ENCODE peak calls at places on chromosome 9, in nine cellular contexts. B is left lung, N is Caco-2, T is psoas muscle, V is mucosa of descending colon, Y is ovary, O is SK-N-SH, K is A549, G is foreskin keratinocyte. X is an unnamed sample.

GRCh38 chr9:82601272-82601835 is 461.6 kb downstream of the RASEF start:
- DNase-seq in B (no peak), N (no peak), T (no peak), V (no peak), Y (no peak), O (peak; percentile 47), K (no peak), G (no peak), X (no peak)

GRCh38 chr9:2066312-2067273 is 51.4 kb downstream of the SMARCA2 start:
- DNase-seq in B (no peak), N (peak; percentile 10), T (no peak), V (no peak), Y (no peak), O (no peak), K (no peak), G (peak; percentile 14), X (no peak)

GRCh38 chr9:129250786-129251185 is 72.7 kb upstream of the IER5L start:
- DNase-seq in B (no peak), N (no peak), T (no peak), V (no peak), Y (no peak), O (no peak), K (no peak), G (peak; percentile 49), X (no peak)

GRCh38 chr9:438961-439768 is 224.5 kb downstream of the DOCK8 start:
- DNase-seq in B (peak; percentile 63), N (no peak), T (peak; percentile 60), V (no peak), Y (peak; percentile 18), O (no peak), K (no peak), G (peak; percentile 41), X (no peak)

GRCh38 chr9:115992834-115993233 is 160.8 kb upstream of the PAPPA start:
- DNase-seq in B (no peak), N (no peak), T (no peak), V (no peak), Y (no peak), O (no peak), K (no peak), G (peak; percentile 86), X (no peak)

GRCh38 chr9:385818-386398 is 171.2 kb downstream of the DOCK8 start:
- DNase-seq in B (no peak), N (peak; percentile 63), T (no peak), V (peak; percentile 74), Y (peak; percentile 30), O (peak; percentile 34), K (peak; percentile 56), G (peak; percentile 53), X (no peak)

GRCh38 chr9:5375091-5375490 is 35.4 kb upstream of the RLN1 start:
- DNase-seq in B (no peak), N (no peak), T (no peak), V (no peak), Y (no peak), O (no peak), K (no peak), G (no peak), X (no peak)

GRCh38 chr9:127715443-127716337 is at the start of the genes PTRH1 and TTC16:
- DNase-seq in B (peak; percentile 98), N (peak; percentile 97), T (peak; percentile 99), V (peak; percentile 98), Y (peak; percentile 98), O (peak; percentile 99), K (peak; percentile 97), G (peak; percentile 91), X (peak; percentile 98)

GRCh38 chr9:97109194-97109811 is 70.4 kb upstream of the CTSV start:
- DNase-seq in B (no peak), N (peak; percentile 78), T (no peak), V (peak; percentile 81), Y (no peak), O (no peak), K (peak; percentile 9), G (peak; percentile 60), X (no peak)

GRCh38 chr9:126233175-126233574 is 93.5 kb upstream of the MVB12B start:
- DNase-seq in B (no peak), N (no peak), T (no peak), V (no peak), Y (no peak), O (peak; percentile 12), K (no peak), G (no peak), X (no peak)

DNA sequence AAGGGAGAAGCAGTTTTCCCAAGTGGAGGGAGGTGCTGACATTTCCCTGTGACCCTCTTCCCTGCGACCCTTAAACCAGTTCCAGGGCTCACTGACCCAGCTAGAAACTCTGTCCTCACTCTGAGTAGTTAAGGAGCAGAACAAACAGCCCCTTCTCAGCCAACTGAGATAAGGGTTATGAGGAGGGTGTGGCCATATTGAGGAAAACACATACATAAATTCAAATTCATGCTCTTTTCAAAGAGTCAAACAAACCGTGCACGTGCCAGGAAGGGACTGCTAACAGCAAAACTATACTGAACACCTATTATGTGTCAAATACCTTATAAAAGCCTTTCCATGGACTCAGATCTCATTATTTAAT is 4.9 kb upstream of the AKNA start:
- DNase-seq in B (no peak), N (peak; percentile 34), T (no peak), V (peak; percentile 90), Y (peak; percentile 56), O (no peak), K (no peak), G (no peak), X (no peak)
- H3K4me1 ChIP-seq in B (peaks cover 98% of the 10 kb centered on the region), N (peaks cover 15% of the 10 kb centered on the region), T (peaks cover 12% of the 10 kb centered on the region), V (peaks cover 73% of the 10 kb centered on the region), Y (peaks cover 35% of the 10 kb centered on the region), O (no peaks in the 10 kb centered on the region), K (peaks cover 15% of the 10 kb centered on the region), G (no peaks in the 10 kb centered on the region), X (peaks cover 99% of the 10 kb centered on the region)

GRCh38 chr9:109249615-109250014 is 71.2 kb downstream of the EPB41L4B start:
- DNase-seq in B (no peak), N (no peak), T (no peak), V (no peak), Y (no peak), O (peak; percentile 38), K (no peak), G (no peak), X (no peak)

GRCh38 chr9:109250311-109250741 is 70.5 kb downstream of the EPB41L4B start:
- DNase-seq in B (no peak), N (no peak), T (no peak), V (peak; percentile 69), Y (peak; percentile 44), O (no peak), K (no peak), G (no peak), X (no peak)

GRCh38 chr9:109246533-109246932 is 74.3 kb downstream of the EPB41L4B start:
- DNase-seq in B (no peak), N (no peak), T (no peak), V (no peak), Y (no peak), O (no peak), K (no peak), G (no peak), X (no peak)

GRCh38 chr9:109247228-109247627 is 73.6 kb downstream of the EPB41L4B start:
- DNase-seq in B (no peak), N (no peak), T (no peak), V (no peak), Y (no peak), O (no peak), K (no peak), G (no peak), X (no peak)

GRCh38 chr9:109248133-109248581 is 72.7 kb downstream of the EPB41L4B start:
- DNase-seq in B (no peak), N (peak; percentile 27), T (no peak), V (no peak), Y (no peak), O (peak; percentile 76), K (peak; percentile 46), G (no peak), X (no peak)
- TF ChIP-seq CTCF in B (no peak), N (no peak), T (no peak), V (no peak), Y (no peak), O (peak; percentile 27), K (no peak), G (no peak), X (no peak)

GRCh38 chr9:133973791-133974630 is 18.1 kb downstream of the VAV2 start:
- DNase-seq in B (peak; percentile 60), N (peak; percentile 43), T (peak; percentile 28), V (peak; percentile 60), Y (no peak), O (peak; percentile 36), K (no peak), G (no peak), X (peak; percentile 46)

GRCh38 chr9:133971121-133971951 is 20.8 kb downstream of the VAV2 start:
- DNase-seq in B (peak; percentile 50), N (no peak), T (peak; percentile 35), V (no peak), Y (no peak), O (peak; percentile 68), K (no peak), G (no peak), X (peak; percentile 33)

GRCh38 chr9:133972041-133972970 is 19.8 kb downstream of the VAV2 start:
- DNase-seq in B (peak; percentile 49), N (peak; percentile 72), T (peak; percentile 35), V (peak; percentile 86), Y (no peak), O (no peak), K (no peak), G (peak; percentile 50), X (peak; percentile 34)

GRCh38 chr9:133974631-133975341 is 17.3 kb downstream of the VAV2 start:
- DNase-seq in B (peak; percentile 42), N (no peak), T (peak; percentile 22), V (no peak), Y (no peak), O (peak; percentile 28), K (no peak), G (no peak), X (peak; percentile 20)

GRCh38 chr9:133973111-133973790 is 18.9 kb downstream of the VAV2 start:
- DNase-seq in B (peak; percentile 58), N (no peak), T (peak; percentile 26), V (peak; percentile 43), Y (no peak), O (no peak), K (no peak), G (no peak), X (peak; percentile 25)
- H3K4me1 ChIP-seq in B (peaks cover 8% of the 10 kb centered on the region), N (peaks cover 55% of the 10 kb centered on the region), T (no peaks in the 10 kb centered on the region), V (peaks cover 32% of the 10 kb centered on the region), Y (no peaks in the 10 kb centered on the region), O (no peaks in the 10 kb centered on the region), K (peaks cover 15% of the 10 kb centered on the region), G (peaks cover 10% of the 10 kb centered on the region), X (peaks cover 5% of the 10 kb centered on the region)

DNA sequence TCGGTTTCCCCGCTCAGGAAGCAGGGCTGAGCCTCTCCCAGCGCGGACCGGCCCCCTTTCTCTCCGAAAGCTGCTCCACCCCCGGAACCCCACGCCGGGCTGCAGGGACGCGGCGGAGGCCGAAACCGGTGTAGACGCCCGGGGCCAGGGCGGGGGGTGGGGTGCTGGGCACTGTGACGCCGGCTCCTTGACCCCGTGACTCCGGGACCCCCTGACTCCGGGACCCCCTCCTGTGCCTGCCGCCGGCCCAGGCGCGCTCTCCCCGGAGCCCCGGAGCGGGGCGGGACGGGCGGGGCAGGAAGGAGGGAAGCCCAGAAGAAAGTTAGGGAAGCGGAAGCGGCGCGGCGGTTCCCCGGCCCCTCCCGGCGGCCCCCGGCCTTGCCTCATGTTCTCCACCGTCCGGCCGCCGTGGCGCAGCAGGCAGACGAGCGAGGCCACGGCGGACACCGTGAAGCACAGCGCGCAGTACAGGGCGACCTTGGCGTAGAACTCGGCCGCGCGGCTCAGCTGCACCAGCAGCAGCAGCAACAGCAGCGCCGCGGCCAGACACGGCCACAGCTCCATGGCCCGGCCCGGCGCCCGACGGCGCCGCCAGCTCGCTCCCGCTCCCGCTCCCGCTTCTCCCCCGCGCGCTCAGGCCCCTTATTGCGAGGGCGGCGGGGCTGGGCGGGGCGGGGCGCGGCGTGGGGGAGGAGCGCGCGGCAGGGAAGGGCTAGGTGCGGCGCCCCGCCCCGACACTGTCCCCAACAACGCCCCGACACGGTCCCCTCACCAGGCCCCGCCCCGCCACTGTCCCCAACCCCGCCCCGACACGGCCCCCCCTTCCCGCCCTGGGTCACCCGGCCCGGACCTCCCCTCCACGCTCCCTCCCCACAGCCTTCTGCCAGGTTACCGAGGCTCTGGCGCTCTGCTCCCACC is at the start of gene AGPAT2:
- DNase-seq in B (peak; percentile 95), N (peak; percentile 83), T (peak; percentile 91), V (peak; percentile 87), Y (peak; percentile 73), O (peak; percentile 98), K (peak; percentile 74), G (peak; percentile 27), X (peak; percentile 91)
- TF ChIP-seq CTCF in B (no peak), N (no peak), T (no peak), V (no peak), Y (no peak), O (no peak), K (no peak), G (no peak), X (no peak)